ENCODE peak calls at places on chromosomes 12 and 14, in nine cellular contexts. E is endodermal cell; Y is tibial nerve; M is kidney; X is uterus; H is effector memory CD4-positive, alpha-beta T cell; G is transverse colon; F is aorta; W is CD4-positive, CD25-positive, alpha-beta regulatory T cell. V is an unnamed sample. For H3K4me1, the result is how much of the 10 kb centered on the place peaks cover.

GRCh38 chr14:31877333-31877798 is 199.7 kb upstream of the ARHGAP5 start:
- DNase-seq in E (no peak), Y (no peak), M (no peak), X (no peak), H (no peak), G (no peak), F (no peak), W (no peak), V (no peak)

GRCh38 chr12:6367969-6368892 is 7.1 kb downstream of the SCNN1A start:
- DNase-seq in E (no peak), Y (no peak), M (peak), X (no peak), H (no peak), G (no peak), F (peak), W (peak), V (no peak)

GRCh38 chr14:62251237-62251636 is 489.0 kb downstream of the SNAPC1 start:
- DNase-seq in E (no peak), Y (no peak), M (no peak), X (no peak), H (no peak), G (no peak), F (no peak), W (no peak), V (no peak)

GRCh38 chr12:4133636-4134433 is 139.7 kb upstream of the CCND2 start:
- DNase-seq in E (peak), Y (no peak), M (no peak), X (no peak), H (no peak), G (no peak), F (no peak), W (no peak), V (no peak)

GRCh38 chr12:62849398-62849797 is 85.6 kb downstream of the PPM1H start:
- DNase-seq in E (no peak), Y (no peak), M (no peak), X (no peak), H (no peak), G (no peak), F (no peak), W (no peak), V (no peak)

GRCh38 chr14:61642246-61642982 is 52.9 kb upstream of the HIF1A start:
- DNase-seq in E (no peak), Y (no peak), M (no peak), X (no peak), H (no peak), G (peak), F (no peak), W (no peak), V (peak)

GRCh38 chr14:68779761-68780323 is 13.0 kb downstream of the ZFP36L1 start:
- DNase-seq in E (peak), Y (no peak), M (no peak), X (peak), H (peak), G (peak), F (no peak), W (peak), V (peak)

GRCh38 chr12:65925626-65926025 is 101.3 kb downstream of the HMGA2 start:
- DNase-seq in E (no peak), Y (no peak), M (no peak), X (no peak), H (no peak), G (no peak), F (peak), W (no peak), V (no peak)

GRCh38 chr14:55127491-55127951 is 1.5 kb upstream of the LGALS3 start:
- DNase-seq in E (no peak), Y (no peak), M (no peak), X (no peak), H (no peak), G (peak), F (no peak), W (no peak), V (peak)

GRCh38 chr12:124006582-124007170 is 33.7 kb downstream of the ZNF664 start:
- DNase-seq in E (no peak), Y (no peak), M (no peak), X (no peak), H (no peak), G (no peak), F (no peak), W (peak), V (no peak)

GRCh38 chr14:39175445-39176262 is 600 bp downstream of the PNN start:
- DNase-seq in E (peak), Y (no peak), M (no peak), X (no peak), H (no peak), G (no peak), F (no peak), W (peak), V (no peak)

GRCh38 chr12:70359458-70360197 is 6.5 kb upstream of the KCNMB4 start:
- DNase-seq in E (no peak), Y (no peak), M (no peak), X (no peak), H (no peak), G (no peak), F (no peak), W (no peak), V (no peak)

GRCh38 chr12:52035926-52036325 is 15.3 kb upstream of the NR4A1 start:
- DNase-seq in E (no peak), Y (no peak), M (no peak), X (no peak), H (no peak), G (no peak), F (peak), W (no peak), V (no peak)

GRCh38 chr12:113762155-113762848 is 203.8 kb downstream of the RBM19 start:
- DNase-seq in E (peak), Y (no peak), M (no peak), X (no peak), H (no peak), G (no peak), F (no peak), W (no peak), V (no peak)

GRCh38 chr14:51581017-51581881 is 70.5 kb upstream of the FRMD6 start:
- DNase-seq in E (no peak), Y (no peak), M (no peak), X (no peak), H (no peak), G (no peak), F (no peak), W (no peak), V (peak)

GRCh38 chr12:123113038-123113437 is 37.9 kb downstream of the PITPNM2 start:
- DNase-seq in E (peak), Y (no peak), M (no peak), X (no peak), H (no peak), G (no peak), F (no peak), W (no peak), V (no peak)

GRCh38 chr12:57590892-57591566 is at the start of gene PIP4K2C:
- DNase-seq in E (peak), Y (peak), M (peak), X (peak), H (peak), G (peak), F (peak), W (peak), V (peak)

GRCh38 chr12:54265364-54265812 is 14.5 kb downstream of the CBX5 start:
- DNase-seq in E (no peak), Y (no peak), M (no peak), X (no peak), H (no peak), G (no peak), F (no peak), W (no peak), V (no peak)

GRCh38 chr14:78010688-78011087 is 159.5 kb upstream of the NRXN3 start:
- DNase-seq in E (no peak), Y (no peak), M (no peak), X (no peak), H (no peak), G (no peak), F (no peak), W (no peak), V (peak)

GRCh38 chr12:11607313-11608081 is 42.0 kb upstream of the ETV6 start:
- DNase-seq in E (no peak), Y (no peak), M (no peak), X (no peak), H (no peak), G (peak), F (no peak), W (no peak), V (no peak)

GRCh38 chr12:6426882-6427671 is 17.7 kb upstream of the CD27 start:
- DNase-seq in E (peak), Y (no peak), M (peak), X (no peak), H (peak), G (peak), F (no peak), W (peak), V (no peak)

GRCh38 chr14:32908487-32909084 is 30.1 kb upstream of the NPAS3 start:
- DNase-seq in E (no peak), Y (no peak), M (no peak), X (no peak), H (no peak), G (no peak), F (no peak), W (no peak), V (no peak)

DNA sequence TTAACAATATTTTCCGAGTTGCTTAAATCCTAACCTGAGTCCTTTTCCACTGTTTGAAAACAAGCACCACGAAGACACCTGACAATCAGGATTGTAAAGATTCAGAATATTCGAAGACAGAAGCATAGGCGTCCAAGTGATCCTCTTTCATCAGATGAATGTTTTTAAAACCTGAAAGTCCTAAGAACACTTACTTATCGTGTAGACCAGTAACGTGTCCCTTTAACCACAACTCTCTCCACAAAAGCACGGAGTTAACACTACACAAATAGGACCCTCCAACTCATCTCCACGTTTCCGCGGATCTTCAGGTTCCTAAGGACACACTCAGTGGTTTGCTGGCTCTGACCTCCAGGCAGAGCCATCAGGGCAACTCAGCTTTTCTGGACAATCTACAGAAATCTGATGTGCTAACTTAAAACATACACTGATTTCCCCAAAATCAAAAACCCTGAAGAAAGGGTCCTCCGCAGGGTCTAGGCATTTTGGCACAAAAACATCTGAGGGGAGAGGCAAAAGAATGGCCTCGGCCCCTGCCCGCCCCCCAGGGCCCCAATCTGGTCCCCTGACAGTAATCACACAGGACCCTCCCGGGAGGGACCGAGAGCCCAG is 1.1 kb downstream of the DICER1 start:
- DNase-seq in E (peak), Y (no peak), M (no peak), X (no peak), H (no peak), G (no peak), F (no peak), W (peak), V (no peak)
- H3K4me1 ChIP-seq in E (under half), Y (under half), M (under half), X (under half), H (under half), G (under half), F (under half), W (under half), V (under half)

DNA sequence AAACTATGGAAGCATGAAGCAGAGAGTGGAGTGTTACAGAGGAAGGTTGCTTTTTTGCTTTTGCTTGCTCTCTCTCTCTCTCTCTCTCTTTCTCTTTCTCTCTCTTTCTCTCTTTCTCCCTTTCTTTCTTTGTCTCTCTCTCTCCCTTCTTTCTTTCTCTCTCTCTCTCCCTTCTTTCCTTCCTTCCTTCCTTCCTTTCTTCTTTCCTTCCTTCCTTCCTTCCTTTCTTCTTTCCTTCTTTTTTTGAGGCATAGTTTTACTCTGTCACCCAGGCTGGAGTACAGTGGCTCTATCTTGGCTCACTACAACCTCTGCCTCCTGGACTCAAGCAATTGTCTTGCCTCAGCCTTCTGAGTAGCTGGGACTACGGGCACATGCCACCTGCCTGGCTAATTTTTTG is 7.6 kb downstream of the ARHGDIB start:
- DNase-seq in E (no peak), Y (no peak), M (no peak), X (no peak), H (no peak), G (no peak), F (no peak), W (no peak), V (no peak)
- H3K4me1 ChIP-seq in E (under half), Y (under half), M (under half), X (under half), H (half or more), G (under half), F (under half), W (half or more), V (under half)

DNA sequence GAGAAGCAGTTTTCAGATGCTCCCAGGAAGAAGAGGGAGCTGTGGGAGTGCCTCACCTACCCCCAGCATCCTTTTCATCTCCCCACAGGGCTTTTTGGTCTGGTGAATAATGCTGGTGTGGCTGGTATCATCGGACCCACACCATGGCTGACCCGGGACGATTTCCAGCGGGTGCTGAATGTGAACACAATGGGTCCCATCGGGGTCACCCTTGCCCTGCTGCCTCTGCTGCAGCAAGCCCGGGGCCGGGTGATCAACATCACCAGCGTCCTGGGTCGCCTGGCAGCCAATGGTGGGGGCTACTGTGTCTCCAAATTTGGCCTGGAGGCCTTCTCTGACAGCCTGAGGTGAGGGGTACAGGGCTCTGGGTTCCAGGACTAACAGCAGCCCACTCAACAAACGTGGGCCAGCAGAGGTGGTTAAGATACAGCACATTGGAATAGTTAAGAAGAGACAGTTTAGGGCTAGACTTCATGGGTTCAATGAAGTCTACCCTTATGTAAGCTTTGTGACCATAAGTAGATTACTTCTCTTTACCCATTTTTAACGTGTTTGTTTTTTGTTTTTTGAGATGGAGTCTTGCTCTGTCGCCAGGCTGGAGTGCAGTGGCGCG is 1.5 kb downstream of the RDH5 start:
- DNase-seq in E (no peak), Y (no peak), M (no peak), X (no peak), H (no peak), G (no peak), F (peak), W (no peak), V (no peak)
- H3K4me1 ChIP-seq in E (under half), Y (half or more), M (under half), X (under half), H (under half), G (half or more), F (under half), W (under half), V (under half)

DNA sequence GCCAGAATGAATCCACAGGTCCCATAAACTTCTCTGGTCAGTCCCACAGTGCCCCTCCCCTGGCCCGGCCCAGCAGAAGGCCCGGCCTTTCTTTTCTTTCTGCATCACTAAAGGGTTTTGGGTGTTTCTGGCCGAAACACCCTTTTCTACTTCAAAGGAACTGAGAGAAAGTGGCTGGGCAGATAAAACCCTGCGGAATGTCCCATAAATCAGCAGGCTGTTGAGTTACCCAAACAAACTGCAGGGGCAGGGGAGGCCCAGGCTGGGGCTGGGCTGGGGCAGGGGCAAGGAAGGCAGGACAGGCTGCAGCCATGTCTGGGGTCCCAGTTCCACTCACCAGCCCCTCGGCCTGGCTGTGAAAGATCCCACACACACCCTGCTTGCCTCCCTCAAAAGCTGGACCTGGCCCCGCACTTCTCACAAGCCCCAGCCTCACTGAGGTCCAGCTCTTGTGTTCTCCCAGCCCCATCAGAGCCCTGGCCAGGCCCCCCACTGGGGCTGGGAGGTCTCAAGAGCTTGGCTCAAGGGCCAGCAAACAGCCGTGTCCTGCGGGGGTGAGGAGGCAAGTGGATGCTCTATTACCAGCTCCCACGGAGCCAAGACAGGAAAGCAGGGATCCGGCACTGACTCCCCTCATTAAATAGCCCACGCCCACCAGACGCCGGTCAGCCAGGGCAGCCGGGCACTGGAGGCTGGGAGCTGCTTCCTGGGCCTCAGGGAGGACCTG is 41.9 kb downstream of the CCNK start:
- DNase-seq in E (peak), Y (no peak), M (peak), X (no peak), H (no peak), G (peak), F (peak), W (no peak), V (no peak)
- H3K4me1 ChIP-seq in E (under half), Y (under half), M (under half), X (under half), H (under half), G (under half), F (under half), W (under half), V (under half)

DNA sequence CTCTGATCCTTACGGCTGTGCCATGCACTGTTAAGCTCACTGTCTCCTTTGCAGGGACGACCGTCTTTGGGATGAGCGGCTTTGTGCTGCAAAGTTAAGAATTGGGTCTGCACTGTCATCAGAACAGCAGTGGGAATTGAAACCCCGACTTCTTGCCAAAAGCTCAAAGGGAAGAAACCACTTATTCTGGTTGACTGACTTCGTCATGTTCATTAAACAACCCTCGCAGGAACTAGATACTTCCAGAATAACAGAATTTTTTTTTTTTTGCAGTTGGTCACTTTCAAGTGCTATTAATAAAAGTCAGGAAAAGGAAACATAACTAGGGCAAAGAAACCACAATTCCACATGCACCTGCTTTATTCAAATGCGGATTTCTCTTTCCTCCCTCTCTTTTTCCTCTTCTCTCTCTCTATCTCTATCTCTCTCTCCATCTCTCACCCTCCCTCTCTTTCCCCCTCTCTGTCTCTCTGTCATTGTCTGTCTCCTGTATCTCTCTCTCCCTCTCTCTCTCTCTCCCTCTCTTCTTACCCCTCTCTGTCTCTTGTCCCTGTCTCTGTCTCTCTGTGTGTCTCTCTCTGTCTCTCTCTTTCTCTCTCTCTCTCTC is 12.3 kb upstream of the GLT1D1 start:
- DNase-seq in E (no peak), Y (no peak), M (no peak), X (no peak), H (no peak), G (no peak), F (no peak), W (no peak), V (no peak)
- H3K4me1 ChIP-seq in E (under half), Y (under half), M (under half), X (under half), H (under half), G (under half), F (under half), W (under half), V (under half)

DNA sequence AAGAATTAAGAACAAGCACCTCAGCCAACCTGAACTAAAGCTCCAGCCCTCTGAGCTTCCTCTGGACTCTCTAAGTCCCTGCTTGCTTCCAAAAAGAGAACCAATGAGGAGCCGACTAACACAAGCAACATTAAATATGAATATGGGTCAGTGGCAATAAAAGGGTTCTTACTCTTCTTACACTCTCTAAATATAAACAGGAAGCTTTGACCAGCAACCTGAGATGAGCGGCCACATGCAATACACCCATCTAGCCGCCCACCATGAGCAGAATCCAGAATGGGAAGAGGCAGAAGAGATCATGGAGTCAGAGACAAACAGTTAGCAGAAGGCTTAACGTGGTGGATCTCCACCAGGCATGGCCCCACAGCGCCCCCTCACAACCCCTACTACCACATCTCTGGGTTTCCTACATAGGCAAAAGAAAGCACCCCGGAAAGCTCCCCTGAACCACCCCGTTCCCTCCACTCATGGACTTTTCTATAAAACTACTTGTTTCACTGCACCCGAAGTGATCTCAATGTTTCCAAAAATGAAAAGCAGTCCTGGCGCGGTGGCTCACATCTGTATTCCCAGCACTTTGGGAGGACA is 59.4 kb downstream of the TTC7B start:
- DNase-seq in E (peak), Y (no peak), M (no peak), X (no peak), H (no peak), G (no peak), F (no peak), W (no peak), V (no peak)
- H3K4me1 ChIP-seq in E (under half), Y (under half), M (under half), X (under half), H (under half), G (under half), F (under half), W (under half), V (under half)

GRCh38 chr14:50006141-50006540 is 110.2 kb downstream of the VCPKMT start:
- DNase-seq in E (no peak), Y (no peak), M (no peak), X (no peak), H (no peak), G (no peak), F (no peak), W (no peak), V (no peak)
- H3K4me1 ChIP-seq in E (under half), Y (under half), M (under half), X (under half), H (under half), G (under half), F (under half), W (under half), V (half or more)

GRCh38 chr14:105484997-105485393 is 1.7 kb upstream of the CRIP1 start:
- DNase-seq in E (no peak), Y (no peak), M (no peak), X (no peak), H (no peak), G (no peak), F (no peak), W (no peak), V (no peak)
- H3K4me1 ChIP-seq in E (under half), Y (half or more), M (under half), X (under half), H (half or more), G (under half), F (under half), W (half or more), V (under half)

V was measured in foreskin keratinocyte.